ENCODE peak calls at places on chromosomes 3 and 15, in six cellular contexts. Q, F, K, D, H and J are unnamed samples.

GRCh38 chr3:75249005-75249404 is 415.1 kb upstream of the FRG2C start:
- DNase-seq in Q (no peak), D (no peak), H (no peak), K (no peak), F (no peak), J (no peak)

GRCh38 chr3:141575879-141576743 is 89.3 kb downstream of the RASA2 start:
- DNase-seq in D (no peak), F (no peak), H (no peak), Q (no peak), K (no peak), J (no peak)

GRCh38 chr3:87997298-87997697 is 61.5 kb downstream of the CGGBP1 start:
- DNase-seq in Q (no peak), D (no peak), K (no peak), F (no peak), H (peak; percentile 30), J (no peak)

GRCh38 chr15:67458449-67458848 is 62.5 kb upstream of the C15orf61 start:
- DNase-seq in D (no peak), H (no peak), F (no peak), K (no peak), Q (no peak), J (no peak)

GRCh38 chr3:192804502-192804901 is 77.2 kb upstream of the FGF12 start:
- DNase-seq in K (no peak), H (no peak), Q (no peak), D (no peak), F (no peak), J (no peak)

GRCh38 chr15:89912145-89912673 is 543 bp downstream of the ARPIN start:
- DNase-seq in K (no peak), Q (no peak), F (no peak), D (peak; percentile 46), H (no peak), J (no peak)

GRCh38 chr15:75721923-75722870 is 9.5 kb upstream of the CSPG4 start:
- DNase-seq in K (no peak), F (no peak), D (no peak), H (no peak), Q (no peak), J (no peak)

GRCh38 chr3:106343841-106344240 is 475.0 kb upstream of the CBLB start:
- DNase-seq in H (no peak), Q (no peak), D (no peak), F (no peak), K (no peak), J (no peak)

GRCh38 chr3:107431048-107431297 is 53.7 kb downstream of the CCDC54 start:
- DNase-seq in H (no peak), D (no peak), Q (no peak), F (peak; percentile 73), K (no peak), J (no peak)